ENCODE peak calls at places on chromosomes 7 and 10, in nine cellular contexts. M is GM06990, B is NCI-H1092, H is mesenteric fat pad, X is AG09309, A is mesendoderm, K is KBM-7, J is cardiac muscle cell, U is OCI-LY7. O is an unnamed sample.

GRCh38 chr7:126801738-126802137 is 451.0 kb downstream of the GRM8 start:
- DNase-seq in M (no peak), B (no peak), H (no peak), X (no peak), A (no peak), K (no peak), J (no peak), U (no peak), O (no peak)

GRCh38 chr10:27744478-27745379 is 890 bp downstream of the MKX start:
- DNase-seq in M (peak), B (no peak), H (no peak), X (no peak), A (peak), K (no peak), J (peak), U (no peak), O (no peak)

GRCh38 chr7:42843209-42843800 is 68.6 kb downstream of the C7orf25 start:
- DNase-seq in M (no peak), B (peak), H (no peak), X (no peak), A (peak), K (peak), J (peak), U (peak), O (no peak)

GRCh38 chr10:48305905-48306264 is 592 bp upstream of the MAPK8 start:
- DNase-seq in M (no peak), B (no peak), H (no peak), X (no peak), A (no peak), K (no peak), J (no peak), U (no peak), O (no peak)

GRCh38 chr10:127892743-127893142 is at the start of gene CLRN3:
- DNase-seq in M (no peak), B (no peak), H (no peak), X (no peak), A (no peak), K (no peak), J (no peak), U (no peak), O (no peak)

GRCh38 chr7:7236041-7236440 is 53.7 kb downstream of the C1GALT1 start:
- DNase-seq in M (no peak), B (no peak), H (no peak), X (no peak), A (no peak), K (no peak), J (no peak), U (no peak), O (no peak)

GRCh38 chr10:62545667-62546066 is 171.5 kb downstream of the ZNF365 start:
- DNase-seq in M (no peak), B (no peak), H (no peak), X (peak), A (no peak), K (peak), J (no peak), U (no peak), O (peak)

GRCh38 chr7:85685901-85686300 is 499.0 kb upstream of the SEMA3D start:
- DNase-seq in M (no peak), B (no peak), H (no peak), X (no peak), A (peak), K (peak), J (no peak), U (no peak), O (no peak)

GRCh38 chr10:60646966-60647796 is 131.1 kb upstream of the CDK1 start:
- DNase-seq in M (peak), B (peak), H (no peak), X (peak), A (peak), K (peak), J (peak), U (peak), O (peak)

GRCh38 chr10:102675887-102676616 is 31.8 kb downstream of the TRIM8 start:
- DNase-seq in M (peak), B (no peak), H (peak), X (peak), A (no peak), K (peak), J (no peak), U (no peak), O (peak)

GRCh38 chr10:111698711-111699110 is 484.9 kb downstream of the GPAM start:
- DNase-seq in M (no peak), B (no peak), H (no peak), X (no peak), A (no peak), K (no peak), J (no peak), U (no peak), O (no peak)

GRCh38 chr10:63407136-63407662 is 58.6 kb downstream of the JMJD1C start:
- DNase-seq in M (no peak), B (no peak), H (no peak), X (no peak), A (no peak), K (no peak), J (no peak), U (no peak), O (no peak)

GRCh38 chr10:95663496-95663895 is 7.0 kb upstream of the ALDH18A1 start:
- DNase-seq in M (no peak), B (no peak), H (no peak), X (no peak), A (no peak), K (no peak), J (no peak), U (no peak), O (no peak)

GRCh38 chr10:125190961-125191360 is 30.6 kb upstream of the CTBP2 start:
- DNase-seq in M (no peak), B (no peak), H (peak), X (no peak), A (peak), K (no peak), J (no peak), U (no peak), O (no peak)

GRCh38 chr10:79313320-79313719 is 33.9 kb upstream of the PPIF start:
- DNase-seq in M (no peak), B (no peak), H (no peak), X (no peak), A (no peak), K (no peak), J (no peak), U (no peak), O (no peak)

GRCh38 chr7:112163021-112163310 is 43.2 kb downstream of the DOCK4 start:
- DNase-seq in M (no peak), B (no peak), H (no peak), X (no peak), A (no peak), K (no peak), J (no peak), U (no peak), O (no peak)

GRCh38 chr7:115851291-115851690 is 179.3 kb downstream of the TFEC start:
- DNase-seq in M (no peak), B (peak), H (no peak), X (peak), A (peak), K (peak), J (peak), U (peak), O (peak)

GRCh38 chr7:128888756-128889095 is 21.8 kb downstream of the KCP start:
- DNase-seq in M (no peak), B (no peak), H (no peak), X (no peak), A (no peak), K (no peak), J (no peak), U (no peak), O (no peak)

GRCh38 chr10:3123571-3124411 is 48.8 kb downstream of the PITRM1 start:
- DNase-seq in M (no peak), B (peak), H (no peak), X (no peak), A (no peak), K (no peak), J (no peak), U (no peak), O (no peak)

GRCh38 chr7:95246935-95247370 is 77.4 kb downstream of the PON1 start:
- DNase-seq in M (peak), B (peak), H (no peak), X (peak), A (peak), K (peak), J (peak), U (peak), O (peak)

GRCh38 chr10:104076743-104077160 is 8.9 kb downstream of the COL17A1 start:
- DNase-seq in M (no peak), B (peak), H (no peak), X (no peak), A (peak), K (no peak), J (no peak), U (no peak), O (no peak)

GRCh38 chr10:104254493-104255243 is at the start of gene GSTO1:
- DNase-seq in M (peak), B (no peak), H (peak), X (no peak), A (peak), K (peak), J (peak), U (peak), O (peak)

GRCh38 chr7:65325793-65326432 is 47.7 kb upstream of the ZNF92 start:
- DNase-seq in M (no peak), B (no peak), H (no peak), X (no peak), A (no peak), K (no peak), J (no peak), U (no peak), O (no peak)

GRCh38 chr7:36280840-36281812 is 108.5 kb upstream of the ANLN start:
- DNase-seq in M (peak), B (peak), H (no peak), X (peak), A (peak), K (no peak), J (peak), U (no peak), O (peak)

GRCh38 chr10:121694966-121695340 is 96.7 kb upstream of the FGFR2 start:
- DNase-seq in M (no peak), B (no peak), H (no peak), X (no peak), A (peak), K (no peak), J (peak), U (no peak), O (no peak)

GRCh38 chr10:64385355-64385754 is 864.2 kb downstream of the REEP3 start:
- DNase-seq in M (no peak), B (no peak), H (no peak), X (no peak), A (peak), K (no peak), J (no peak), U (no peak), O (no peak)

O was measured in AML-193.